ENCODE peak calls at places on chromosomes 1 and 21, in ten cellular contexts. U is IMR-90; Z is AG09309; L is breast epithelium; Q is lower leg skin; D is MM.1S; V is mesendoderm; B is astrocyte of the cerebellum; W is lower lobe of right lung; O is effector memory CD4-positive, alpha-beta T cell. J is an unnamed sample.

GRCh38 chr1:18907021-18907913 is 4.9 kb upstream of the ALDH4A1 start:
- DNase-seq in D (peak), Z (no peak), V (peak), Q (no peak), B (peak), W (peak), L (peak), U (peak), O (peak), J (peak)

GRCh38 chr1:111140680-111140967 is 601 bp downstream of the CEPT1 start:
- DNase-seq in U (peak), D (peak), W (no peak), V (peak), Q (no peak), L (no peak), O (no peak), Z (no peak), B (peak), J (peak)

GRCh38 chr1:7975212-7975865 is 13.8 kb downstream of the PARK7 start:
- DNase-seq in W (peak), Q (peak), O (no peak), V (peak), D (no peak), B (peak), U (peak), Z (no peak), L (peak), J (peak)

GRCh38 chr1:15343099-15343498 is 66.6 kb upstream of the EFHD2 start:
- DNase-seq in B (no peak), V (no peak), Q (no peak), U (no peak), Z (no peak), L (no peak), W (peak), D (no peak), O (no peak), J (no peak)

GRCh38 chr1:65393345-65393744 is 27.1 kb upstream of the LEPR start:
- DNase-seq in V (no peak), L (no peak), U (peak), O (no peak), Q (no peak), B (no peak), W (no peak), Z (peak), D (no peak), J (peak)

GRCh38 chr1:64242895-64243756 is 39.7 kb downstream of the UBE2U start:
- DNase-seq in U (peak), V (peak), Q (no peak), B (peak), Z (peak), D (peak), O (no peak), W (no peak), L (no peak), J (peak)

GRCh38 chr1:218330043-218330623 is 15.0 kb upstream of the TGFB2 start:
- DNase-seq in O (no peak), W (no peak), D (peak), B (no peak), L (no peak), Q (no peak), V (peak), Z (no peak), U (peak), J (peak)

GRCh38 chr1:166975361-166976129 is at the start of gene ILDR2:
- DNase-seq in Z (no peak), B (peak), V (peak), U (peak), L (peak), W (peak), Q (peak), D (peak), O (peak), J (peak)

GRCh38 chr21:37244506-37245083 is 22.5 kb downstream of the VPS26C start:
- DNase-seq in B (no peak), U (no peak), O (no peak), V (no peak), Q (no peak), L (no peak), W (no peak), D (no peak), Z (no peak), J (no peak)

GRCh38 chr1:217040696-217041095 is 317.5 kb upstream of the ESRRG start:
- DNase-seq in L (no peak), W (no peak), U (peak), B (no peak), Q (no peak), V (no peak), D (no peak), O (no peak), Z (no peak), J (peak)

GRCh38 chr1:19349999-19350398 is 37.9 kb downstream of the SLC66A1 start:
- DNase-seq in U (no peak), Q (no peak), B (no peak), V (no peak), D (no peak), L (no peak), O (no peak), W (no peak), Z (no peak), J (no peak)

GRCh38 chr1:88877382-88877825 is 14.0 kb downstream of the GTF2B start:
- DNase-seq in O (no peak), U (peak), V (peak), B (no peak), Q (no peak), D (peak), Z (no peak), L (no peak), W (no peak), J (peak)

GRCh38 chr1:206925116-206925736 is 3.5 kb upstream of the FCMR start:
- DNase-seq in U (no peak), W (peak), V (peak), O (peak), Q (no peak), B (no peak), Z (no peak), D (no peak), L (no peak), J (no peak)

GRCh38 chr1:46501528-46501927 is 11.9 kb downstream of the DMBX1 start:
- DNase-seq in Q (no peak), Z (no peak), O (no peak), W (no peak), B (no peak), L (no peak), V (no peak), U (no peak), D (no peak), J (no peak)

GRCh38 chr1:81512242-81512641 is 288.5 kb upstream of the ADGRL2 start:
- DNase-seq in V (no peak), Z (no peak), B (no peak), U (no peak), L (no peak), Q (no peak), W (no peak), O (no peak), D (no peak), J (peak)

GRCh38 chr1:97412155-97412554 is 508.7 kb downstream of the DPYD start:
- DNase-seq in V (no peak), U (peak), Z (peak), O (no peak), L (no peak), D (no peak), W (no peak), B (no peak), Q (no peak), J (peak)

GRCh38 chr1:175191654-175192053 is 922 bp downstream of the KIAA0040 start:
- DNase-seq in V (peak), L (no peak), U (no peak), B (no peak), Z (no peak), D (peak), W (no peak), Q (no peak), O (no peak), J (no peak)

GRCh38 chr1:205387845-205388244 is 31.1 kb upstream of the KLHDC8A start:
- DNase-seq in V (no peak), Q (no peak), U (no peak), L (no peak), B (no peak), W (no peak), Z (no peak), D (no peak), O (no peak), J (no peak)

GRCh38 chr1:206635983-206636354 is 633 bp downstream of the DYRK3 start:
- DNase-seq in V (no peak), Q (no peak), Z (no peak), W (no peak), U (no peak), D (no peak), O (no peak), L (no peak), B (no peak), J (peak)

GRCh38 chr1:201731592-201731991 is 97.4 kb upstream of the IPO9 start:
- DNase-seq in D (no peak), V (no peak), O (no peak), W (no peak), Q (no peak), U (no peak), Z (no peak), L (no peak), B (no peak), J (no peak)

GRCh38 chr1:103529746-103530145 is 4.2 kb downstream of the RNPC3 start:
- DNase-seq in V (peak), B (no peak), D (no peak), Z (no peak), Q (no peak), W (no peak), O (no peak), L (no peak), U (peak), J (peak)

GRCh38 chr1:171670739-171671138 is 18.3 kb upstream of the MYOC start:
- DNase-seq in B (no peak), Z (no peak), O (no peak), W (no peak), Q (no peak), U (no peak), L (no peak), V (no peak), D (no peak), J (no peak)

GRCh38 chr1:40997096-40997495 is 17.6 kb downstream of the CTPS1 start:
- DNase-seq in L (no peak), U (no peak), D (no peak), V (no peak), O (no peak), Z (no peak), B (no peak), W (no peak), Q (no peak), J (no peak)

GRCh38 chr1:186500804-186501203 is 39.9 kb upstream of the PDC start:
- DNase-seq in V (no peak), D (no peak), U (no peak), Z (no peak), O (no peak), W (no peak), Q (no peak), B (no peak), L (no peak), J (no peak)

GRCh38 chr1:155196103-155196892 is 11.4 kb downstream of the THBS3 start:
- DNase-seq in V (peak), B (no peak), O (no peak), D (no peak), W (peak), Z (no peak), L (no peak), U (no peak), Q (no peak), J (no peak)

GRCh38 chr1:193355179-193355578 is 168.8 kb upstream of the B3GALT2 start:
- DNase-seq in D (no peak), O (no peak), U (peak), V (no peak), B (no peak), Z (no peak), W (no peak), Q (no peak), L (no peak), J (peak)

GRCh38 chr1:70887936-70888335 is 159.7 kb downstream of the PTGER3 start:
- DNase-seq in O (no peak), U (no peak), B (no peak), Z (no peak), D (no peak), Q (no peak), W (no peak), V (no peak), L (no peak), J (no peak)

GRCh38 chr1:3403388-3404179 is 50.9 kb upstream of the ARHGEF16 start:
- DNase-seq in Z (no peak), D (no peak), L (no peak), V (peak), U (no peak), O (no peak), B (no peak), Q (no peak), W (no peak), J (no peak)

GRCh38 chr1:227749916-227750710 is 14.9 kb downstream of the SNAP47 start:
- DNase-seq in L (no peak), U (no peak), B (no peak), O (no peak), W (peak), D (no peak), V (no peak), Z (no peak), Q (no peak), J (no peak)

GRCh38 chr1:203326830-203327683 is 21.7 kb downstream of the BTG2 start:
- DNase-seq in V (peak), D (peak), L (peak), U (peak), Z (no peak), O (peak), W (peak), B (peak), Q (peak), J (peak)

GRCh38 chr1:202806845-202807366 is 1.3 kb downstream of the KDM5B start:
- DNase-seq in D (no peak), V (peak), Q (no peak), W (no peak), Z (no peak), L (peak), U (no peak), O (no peak), B (no peak), J (no peak)

GRCh38 chr1:2548068-2548589 is 8.0 kb upstream of the TNFRSF14 start:
- DNase-seq in U (peak), W (peak), Z (no peak), L (peak), V (peak), B (no peak), D (peak), Q (peak), O (peak), J (peak)

GRCh38 chr1:14964698-14965055 is 188.9 kb upstream of the TMEM51 start:
- DNase-seq in W (no peak), B (no peak), L (no peak), D (no peak), V (no peak), Z (no peak), Q (no peak), O (no peak), U (no peak), J (no peak)

GRCh38 chr1:30744060-30744756 is 13.4 kb downstream of the LAPTM5 start:
- DNase-seq in Q (no peak), Z (no peak), O (peak), W (no peak), D (peak), L (no peak), B (no peak), V (no peak), U (peak), J (peak)

GRCh38 chr21:38751379-38752050 is 54.2 kb upstream of the ETS2 start:
- DNase-seq in U (no peak), O (no peak), L (no peak), Q (no peak), Z (no peak), W (peak), V (no peak), D (no peak), B (peak), J (peak)

GRCh38 chr1:27307851-27308598 is 13.9 kb upstream of the TMEM222 start:
- DNase-seq in B (no peak), Z (no peak), Q (no peak), D (no peak), O (no peak), L (no peak), W (no peak), U (no peak), V (peak), J (no peak)

GRCh38 chr1:93681549-93682412 is at the start of gene BCAR3:
- DNase-seq in U (peak), V (peak), W (peak), D (no peak), Q (no peak), O (no peak), L (peak), Z (no peak), B (no peak), J (peak)

GRCh38 chr1:55505326-55505725 is 290.2 kb upstream of the USP24 start:
- DNase-seq in D (no peak), Q (no peak), O (no peak), Z (no peak), W (no peak), B (no peak), V (no peak), U (no peak), L (no peak), J (no peak)

DNA sequence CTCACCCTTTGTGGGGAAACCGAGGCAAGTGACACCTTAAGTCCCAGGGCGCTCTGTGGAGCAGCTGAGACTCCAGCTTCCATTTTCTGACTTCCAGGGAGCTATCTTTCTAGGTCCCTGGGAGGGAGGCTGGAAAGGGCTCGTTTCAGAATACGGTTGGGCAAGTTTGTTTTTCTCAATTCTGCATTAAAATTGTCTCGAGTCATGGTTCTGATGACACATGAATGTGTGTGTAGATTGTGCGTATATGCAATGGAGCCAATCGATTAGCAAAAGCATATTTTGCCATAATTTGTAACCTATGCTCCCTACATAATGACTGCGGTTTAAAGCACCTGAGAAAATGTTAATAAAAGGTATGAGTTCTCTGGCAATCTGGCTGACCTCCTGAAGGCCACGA is 77.3 kb downstream of the SIK1 start:
- DNase-seq in U (no peak), L (no peak), Q (no peak), D (no peak), B (no peak), W (no peak), V (no peak), O (no peak), Z (no peak), J (no peak)
- H3K4me3 ChIP-seq in U (no peak), L (no peak), Q (no peak), D (no peak), B (no peak), W (no peak), V (no peak), O (no peak), Z (no peak), J (no peak)

DNA sequence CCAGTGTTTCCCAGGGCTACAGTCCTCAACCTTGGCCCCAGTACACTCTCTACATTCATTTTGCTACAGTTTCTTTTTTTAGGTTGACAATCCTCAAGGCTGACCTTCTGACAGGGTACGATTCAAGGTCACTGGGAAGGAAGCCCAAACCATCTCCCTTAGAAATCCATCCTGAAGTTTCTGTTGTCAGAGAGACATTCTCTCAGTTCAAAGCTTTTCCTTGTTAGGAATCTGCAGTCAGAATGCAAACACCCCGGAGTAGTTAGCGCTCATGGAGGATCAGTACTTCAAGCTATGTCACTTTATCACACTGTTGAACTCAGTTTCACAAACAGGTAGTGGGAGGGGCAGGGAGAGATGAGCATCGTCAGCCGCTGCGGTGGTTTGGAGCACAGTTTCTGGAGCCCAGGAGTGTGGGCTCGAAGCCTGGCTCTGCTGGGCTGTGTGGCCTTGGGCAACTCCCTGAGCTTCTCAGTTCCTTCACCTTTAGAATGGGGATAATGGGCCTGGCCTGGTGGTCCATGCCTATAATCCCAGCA is 4.2 kb downstream of the SLC2A5 start:
- DNase-seq in B (no peak), L (no peak), O (no peak), Z (no peak), U (no peak), Q (no peak), W (no peak), V (no peak), D (no peak), J (no peak)
- H3K4me3 ChIP-seq in B (no peak), L (no peak), O (no peak), Z (no peak), U (no peak), Q (no peak), W (no peak), V (no peak), D (no peak), J (no peak)

DNA sequence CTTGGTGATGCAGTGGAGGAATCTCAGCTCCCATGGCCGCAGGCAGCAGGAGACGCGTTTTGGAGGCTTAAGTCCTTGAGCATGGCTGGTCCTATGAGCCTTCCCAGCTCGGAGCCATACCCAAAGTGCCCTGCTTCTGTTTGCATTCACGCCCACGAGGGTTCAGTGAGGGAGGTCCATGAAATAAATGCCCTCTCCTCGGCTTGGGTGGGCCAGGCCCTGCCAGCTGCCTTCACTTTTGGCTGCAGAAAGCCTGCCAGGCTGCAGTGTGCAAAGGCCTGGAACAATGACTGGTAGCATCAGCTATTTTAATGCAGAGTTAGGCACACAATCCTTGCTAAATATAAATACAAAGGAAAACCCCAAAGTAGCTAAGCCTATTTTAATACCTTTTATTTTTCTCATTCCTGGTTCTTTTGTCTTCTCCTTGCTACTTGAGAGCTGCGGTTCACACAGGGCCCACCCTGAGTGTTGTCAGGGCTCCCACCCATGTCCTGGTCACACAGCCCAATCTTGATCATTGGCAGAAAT is 49.4 kb downstream of the H3-3A start:
- DNase-seq in B (no peak), V (no peak), D (peak), L (no peak), Z (no peak), U (no peak), Q (no peak), O (no peak), W (no peak), J (no peak)
- H3K4me3 ChIP-seq in B (no peak), V (no peak), D (peak), L (no peak), Z (no peak), U (no peak), Q (no peak), O (no peak), W (no peak), J (no peak)

GRCh38 chr1:12172959-12173358 is 6.2 kb downstream of the TNFRSF1B start:
- DNase-seq in L (no peak), U (no peak), B (no peak), Q (no peak), D (no peak), V (no peak), O (no peak), W (no peak), Z (no peak), J (no peak)

GRCh38 chr1:12172042-12172851 is 5.5 kb downstream of the TNFRSF1B start:
- DNase-seq in B (no peak), D (no peak), O (peak), Z (no peak), W (no peak), Q (no peak), U (no peak), L (no peak), V (no peak), J (no peak)

GRCh38 chr1:12174789-12175455 is 8.1 kb downstream of the TNFRSF1B start:
- DNase-seq in L (no peak), U (no peak), Z (no peak), D (no peak), W (peak), O (no peak), V (peak), Q (no peak), B (no peak), J (no peak)

GRCh38 chr1:12175456-12175797 is 8.6 kb downstream of the TNFRSF1B start:
- DNase-seq in Q (no peak), O (no peak), L (no peak), U (no peak), Z (no peak), V (no peak), B (no peak), W (no peak), D (no peak), J (no peak)

DNA sequence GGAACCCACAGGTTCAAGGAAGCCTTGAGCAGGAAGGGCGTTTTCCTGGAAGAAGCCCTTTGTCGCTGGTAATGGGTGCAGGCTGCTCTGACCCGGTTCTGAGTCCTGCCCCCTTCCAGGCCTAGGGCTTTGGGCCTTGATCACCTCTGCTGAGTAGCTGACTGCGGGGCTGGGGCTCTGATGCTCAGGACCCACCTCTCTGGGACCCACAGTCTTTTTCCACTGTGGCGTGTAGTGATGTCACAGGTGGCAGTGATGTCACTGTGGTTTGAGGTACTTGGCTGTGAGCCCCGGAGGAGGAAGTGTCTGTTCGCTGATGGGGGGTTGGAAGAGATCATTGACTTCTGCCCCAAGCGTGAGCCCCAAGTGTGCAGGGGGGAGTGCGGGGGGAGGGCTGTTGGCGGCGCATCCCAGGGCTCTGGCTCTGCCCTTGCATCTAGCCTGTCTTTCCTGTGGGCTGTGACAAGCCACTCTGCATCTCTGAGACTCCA is 6.9 kb downstream of the TNFRSF1B start:
- DNase-seq in O (peak), U (peak), B (no peak), W (peak), Z (no peak), V (no peak), Q (no peak), L (peak), D (no peak), J (no peak)
- H3K4me3 ChIP-seq in O (no peak), U (no peak), B (no peak), W (peak), Z (no peak), V (no peak), Q (no peak), L (peak), D (no peak), J (no peak)

J was measured in foreskin fibroblast.